ENCODE peak calls at places on chromosomes 1 and 21, in five cellular contexts. One of them, this sample, is unnamed.

GRCh38 chr1:3034728-3035610 is 13.7 kb downstream of the ACTRT2 start:
- DNase-seq in colonic mucosa: no peak
- DNase-seq in GM12865: no peak
- DNase-seq in epithelial cell of esophagus: no peak
- DNase-seq in psoas muscle: peak
- DNase-seq in this sample: no peak

GRCh38 chr1:1122078-1122811 is 6.4 kb upstream of the C1orf159 start:
- DNase-seq in psoas muscle: peak
- DNase-seq in epithelial cell of esophagus: peak
- DNase-seq in colonic mucosa: peak
- DNase-seq in GM12865: peak
- DNase-seq in this sample: no peak

GRCh38 chr1:203593723-203594122 is 32.9 kb upstream of the ATP2B4 start:
- DNase-seq in GM12865: peak
- DNase-seq in psoas muscle: peak
- DNase-seq in colonic mucosa: peak
- DNase-seq in epithelial cell of esophagus: peak
- DNase-seq in this sample: no peak

GRCh38 chr1:167103236-167103894 is 9.5 kb downstream of the STYXL2 start:
- DNase-seq in epithelial cell of esophagus: peak
- DNase-seq in colonic mucosa: no peak
- DNase-seq in GM12865: peak
- DNase-seq in psoas muscle: no peak
- DNase-seq in this sample: no peak

GRCh38 chr1:234875328-234875952 is 253.2 kb downstream of the TOMM20 start:
- DNase-seq in epithelial cell of esophagus: peak
- DNase-seq in psoas muscle: peak
- DNase-seq in colonic mucosa: no peak
- DNase-seq in GM12865: no peak
- DNase-seq in this sample: no peak

GRCh38 chr1:210237514-210237913 is 4.9 kb downstream of the SERTAD4 start:
- DNase-seq in psoas muscle: no peak
- DNase-seq in epithelial cell of esophagus: no peak
- DNase-seq in colonic mucosa: no peak
- DNase-seq in GM12865: no peak
- DNase-seq in this sample: no peak

GRCh38 chr1:168057921-168058320 is 78.8 kb downstream of the GPR161 start:
- DNase-seq in colonic mucosa: no peak
- DNase-seq in epithelial cell of esophagus: peak
- DNase-seq in GM12865: no peak
- DNase-seq in psoas muscle: no peak
- DNase-seq in this sample: no peak

GRCh38 chr1:36561365-36561731 is 78.6 kb upstream of the CSF3R start:
- DNase-seq in GM12865: no peak
- DNase-seq in psoas muscle: no peak
- DNase-seq in epithelial cell of esophagus: no peak
- DNase-seq in colonic mucosa: no peak
- DNase-seq in this sample: no peak

GRCh38 chr1:79974659-79975058 is 968.1 kb upstream of the ADGRL4 start:
- DNase-seq in psoas muscle: no peak
- DNase-seq in GM12865: no peak
- DNase-seq in epithelial cell of esophagus: no peak
- DNase-seq in colonic mucosa: no peak
- DNase-seq in this sample: no peak

GRCh38 chr1:225877570-225877969 is 4.6 kb downstream of the TMEM63A start:
- DNase-seq in colonic mucosa: peak
- DNase-seq in epithelial cell of esophagus: no peak
- DNase-seq in psoas muscle: peak
- DNase-seq in GM12865: peak
- DNase-seq in this sample: no peak

GRCh38 chr1:55286851-55287602 is 71.9 kb upstream of the USP24 start:
- DNase-seq in colonic mucosa: no peak
- DNase-seq in psoas muscle: no peak
- DNase-seq in epithelial cell of esophagus: no peak
- DNase-seq in GM12865: peak
- DNase-seq in this sample: no peak

GRCh38 chr1:212225871-212226302 is 59.3 kb upstream of the PPP2R5A start:
- DNase-seq in psoas muscle: no peak
- DNase-seq in GM12865: peak
- DNase-seq in epithelial cell of esophagus: no peak
- DNase-seq in colonic mucosa: no peak
- DNase-seq in this sample: no peak

GRCh38 chr1:20080441-20081330 is 10.7 kb downstream of the PLA2G5 start:
- DNase-seq in epithelial cell of esophagus: no peak
- DNase-seq in GM12865: peak
- DNase-seq in psoas muscle: no peak
- DNase-seq in colonic mucosa: no peak
- DNase-seq in this sample: no peak

GRCh38 chr1:169900567-169900966 is 6.9 kb upstream of the SCYL3 start:
- DNase-seq in psoas muscle: no peak
- DNase-seq in epithelial cell of esophagus: no peak
- DNase-seq in GM12865: no peak
- DNase-seq in colonic mucosa: no peak
- DNase-seq in this sample: no peak

GRCh38 chr1:66671472-66671871 is 80.8 kb upstream of the DYNLT5 start:
- DNase-seq in GM12865: no peak
- DNase-seq in epithelial cell of esophagus: no peak
- DNase-seq in colonic mucosa: no peak
- DNase-seq in psoas muscle: no peak
- DNase-seq in this sample: no peak

GRCh38 chr1:199675937-199676336 is 351.6 kb upstream of the NR5A2 start:
- DNase-seq in colonic mucosa: no peak
- DNase-seq in psoas muscle: no peak
- DNase-seq in GM12865: no peak
- DNase-seq in epithelial cell of esophagus: no peak
- DNase-seq in this sample: no peak

GRCh38 chr1:70887936-70888335 is 159.7 kb downstream of the PTGER3 start:
- DNase-seq in psoas muscle: no peak
- DNase-seq in GM12865: no peak
- DNase-seq in colonic mucosa: no peak
- DNase-seq in epithelial cell of esophagus: no peak
- DNase-seq in this sample: no peak

GRCh38 chr1:147608601-147609000 is 61.7 kb downstream of the ACP6 start:
- DNase-seq in epithelial cell of esophagus: no peak
- DNase-seq in psoas muscle: no peak
- DNase-seq in colonic mucosa: no peak
- DNase-seq in GM12865: no peak
- DNase-seq in this sample: no peak

GRCh38 chr1:164780863-164781262 is 221.9 kb downstream of the PBX1 start:
- DNase-seq in GM12865: no peak
- DNase-seq in epithelial cell of esophagus: peak
- DNase-seq in colonic mucosa: no peak
- DNase-seq in psoas muscle: peak
- DNase-seq in this sample: peak

GRCh38 chr1:53343831-53344668 is 16.2 kb upstream of the LRP8 start:
- DNase-seq in colonic mucosa: peak
- DNase-seq in GM12865: no peak
- DNase-seq in epithelial cell of esophagus: no peak
- DNase-seq in psoas muscle: no peak
- DNase-seq in this sample: no peak

GRCh38 chr1:113390871-113391642 is 742 bp downstream of the MAGI3 start:
- DNase-seq in psoas muscle: peak
- DNase-seq in colonic mucosa: peak
- DNase-seq in epithelial cell of esophagus: peak
- DNase-seq in GM12865: peak
- DNase-seq in this sample: no peak

GRCh38 chr1:36109041-36109679 is 15.9 kb downstream of the COL8A2 start:
- DNase-seq in epithelial cell of esophagus: peak
- DNase-seq in psoas muscle: no peak
- DNase-seq in GM12865: no peak
- DNase-seq in colonic mucosa: no peak
- DNase-seq in this sample: peak

GRCh38 chr1:230174765-230175747 is 108.0 kb downstream of the GALNT2 start:
- DNase-seq in GM12865: no peak
- DNase-seq in psoas muscle: no peak
- DNase-seq in colonic mucosa: peak
- DNase-seq in epithelial cell of esophagus: no peak
- DNase-seq in this sample: no peak

GRCh38 chr1:214895226-214895625 is 187.3 kb upstream of the KCNK2 start:
- DNase-seq in GM12865: no peak
- DNase-seq in colonic mucosa: no peak
- DNase-seq in epithelial cell of esophagus: no peak
- DNase-seq in psoas muscle: no peak
- DNase-seq in this sample: no peak

GRCh38 chr21:45100866-45101265 is 26.5 kb downstream of the ADARB1 start:
- DNase-seq in GM12865: no peak
- DNase-seq in psoas muscle: no peak
- DNase-seq in epithelial cell of esophagus: no peak
- DNase-seq in colonic mucosa: no peak
- DNase-seq in this sample: no peak

GRCh38 chr1:116377564-116378529 is 4.8 kb downstream of the ATP1A1 start:
- DNase-seq in colonic mucosa: peak
- DNase-seq in GM12865: peak
- DNase-seq in psoas muscle: peak
- DNase-seq in epithelial cell of esophagus: peak
- DNase-seq in this sample: peak

GRCh38 chr1:7690076-7690475 is 81.0 kb upstream of the VAMP3 start:
- DNase-seq in psoas muscle: no peak
- DNase-seq in GM12865: no peak
- DNase-seq in colonic mucosa: no peak
- DNase-seq in epithelial cell of esophagus: no peak
- DNase-seq in this sample: no peak

GRCh38 chr1:156848461-156849150 is 10.3 kb downstream of the INSRR start:
- DNase-seq in epithelial cell of esophagus: peak
- DNase-seq in colonic mucosa: peak
- DNase-seq in GM12865: peak
- DNase-seq in psoas muscle: peak
- DNase-seq in this sample: no peak

GRCh38 chr1:201353186-201353940 is 24.1 kb downstream of the TNNT2 start:
- DNase-seq in colonic mucosa: peak
- DNase-seq in GM12865: no peak
- DNase-seq in epithelial cell of esophagus: peak
- DNase-seq in psoas muscle: no peak
- DNase-seq in this sample: no peak

GRCh38 chr1:101293461-101294045 is 56.7 kb downstream of the S1PR1 start:
- DNase-seq in colonic mucosa: no peak
- DNase-seq in psoas muscle: no peak
- DNase-seq in GM12865: peak
- DNase-seq in epithelial cell of esophagus: no peak
- DNase-seq in this sample: peak

GRCh38 chr1:236123563-236123962 is 18.8 kb upstream of the GPR137B start:
- DNase-seq in colonic mucosa: no peak
- DNase-seq in psoas muscle: no peak
- DNase-seq in GM12865: peak
- DNase-seq in epithelial cell of esophagus: no peak
- DNase-seq in this sample: no peak

GRCh38 chr1:230682882-230683610 is 30.9 kb downstream of the AGT start:
- DNase-seq in colonic mucosa: no peak
- DNase-seq in psoas muscle: no peak
- DNase-seq in epithelial cell of esophagus: peak
- DNase-seq in GM12865: no peak
- DNase-seq in this sample: no peak

GRCh38 chr21:31713973-31714740 is 17.8 kb downstream of the SCAF4 start:
- DNase-seq in GM12865: peak
- DNase-seq in epithelial cell of esophagus: no peak
- DNase-seq in psoas muscle: no peak
- DNase-seq in colonic mucosa: no peak
- DNase-seq in this sample: no peak

GRCh38 chr21:45347048-45347711 is 57.8 kb upstream of the COL18A1 start:
- DNase-seq in psoas muscle: peak
- DNase-seq in epithelial cell of esophagus: no peak
- DNase-seq in GM12865: no peak
- DNase-seq in colonic mucosa: no peak
- DNase-seq in this sample: no peak

GRCh38 chr1:1422465-1423244 is 1.6 kb upstream of the ANKRD65 start:
- DNase-seq in epithelial cell of esophagus: peak
- DNase-seq in colonic mucosa: no peak
- DNase-seq in psoas muscle: no peak
- DNase-seq in GM12865: no peak
- DNase-seq in this sample: no peak

GRCh38 chr1:244231193-244231571 is 180.1 kb downstream of the ZBTB18 start:
- DNase-seq in epithelial cell of esophagus: peak
- DNase-seq in GM12865: no peak
- DNase-seq in psoas muscle: peak
- DNase-seq in colonic mucosa: no peak
- DNase-seq in this sample: no peak
- H3K4me3 ChIP-seq in epithelial cell of esophagus: no peak
- H3K4me3 ChIP-seq in GM12865: no peak
- H3K4me3 ChIP-seq in psoas muscle: peak
- H3K4me3 ChIP-seq in colonic mucosa: no peak
- H3K4me3 ChIP-seq in this sample: peak

DNA sequence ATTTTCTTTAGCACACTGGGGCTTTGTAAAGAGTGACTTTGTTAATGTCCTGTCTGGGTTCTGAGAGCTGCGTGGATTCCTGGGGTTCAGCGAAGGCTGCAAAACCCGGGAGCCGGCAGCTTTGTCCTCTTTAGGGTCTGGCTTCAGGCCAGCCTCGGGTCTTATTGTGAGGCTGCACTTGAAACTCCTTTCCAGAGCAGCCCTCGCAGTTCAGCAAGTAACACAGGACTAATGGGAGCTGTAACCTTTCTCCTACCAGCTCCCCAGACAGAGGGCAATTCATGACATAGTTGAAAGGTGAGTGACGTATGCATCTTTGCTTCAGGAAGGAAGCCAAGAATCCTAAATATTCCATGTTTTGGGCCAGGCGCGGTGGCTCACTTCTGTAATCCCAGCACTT is 1.4 kb downstream of the MTARC1 start:
- DNase-seq in colonic mucosa: no peak
- DNase-seq in epithelial cell of esophagus: no peak
- DNase-seq in psoas muscle: no peak
- DNase-seq in GM12865: no peak
- DNase-seq in this sample: no peak
- H3K4me3 ChIP-seq in colonic mucosa: no peak
- H3K4me3 ChIP-seq in epithelial cell of esophagus: no peak
- H3K4me3 ChIP-seq in psoas muscle: peak
- H3K4me3 ChIP-seq in GM12865: no peak
- H3K4me3 ChIP-seq in this sample: no peak

GRCh38 chr1:26546375-26546774 is 16.8 kb downstream of the RPS6KA1 start:
- DNase-seq in psoas muscle: no peak
- DNase-seq in epithelial cell of esophagus: peak
- DNase-seq in colonic mucosa: no peak
- DNase-seq in GM12865: no peak
- DNase-seq in this sample: no peak
- H3K4me3 ChIP-seq in psoas muscle: peak
- H3K4me3 ChIP-seq in epithelial cell of esophagus: no peak
- H3K4me3 ChIP-seq in colonic mucosa: peak
- H3K4me3 ChIP-seq in GM12865: peak
- H3K4me3 ChIP-seq in this sample: no peak

GRCh38 chr1:14598498-14599172 is at the start of gene KAZN:
- DNase-seq in GM12865: peak
- DNase-seq in colonic mucosa: peak
- DNase-seq in psoas muscle: no peak
- DNase-seq in epithelial cell of esophagus: no peak
- DNase-seq in this sample: no peak
- H3K4me3 ChIP-seq in GM12865: peak
- H3K4me3 ChIP-seq in colonic mucosa: peak
- H3K4me3 ChIP-seq in psoas muscle: peak
- H3K4me3 ChIP-seq in epithelial cell of esophagus: no peak
- H3K4me3 ChIP-seq in this sample: peak

This sample was measured in skeletal muscle cell.